ENCODE peak calls at places on chromosomes 3 and 15, in ten cellular contexts. Q is choroid plexus epithelial cell; L is T-helper 17 cell; I is hippocampal formation; M is naive thymus-derived CD8-positive, alpha-beta T cell; D is amygdala; K is mesendoderm; G is NCI-H2171 treated with DMSO at 0.1 percent for 48 hours; W is kidney glomerular epithelial cell; Y is stimulated activated CD4-positive, alpha-beta T cell treated with anti-CD3 and anti-CD28 coated beads, Interleukin-15, amount 100 ng/mL, for 24 hours. B is an unnamed sample.

GRCh38 chr3:67357610-67358458 is 296.6 kb downstream of the SUCLG2 start:
- DNase-seq in Q (peak), L (no peak), I (no peak), M (no peak), D (no peak), K (peak), G (peak), W (peak), Y (no peak), B (peak)

GRCh38 chr3:143529018-143529478 is 319.2 kb downstream of the SLC9A9 start:
- DNase-seq in Q (peak), L (no peak), I (no peak), M (peak), D (no peak), K (no peak), G (no peak), W (peak), Y (no peak), B (no peak)

GRCh38 chr15:26382416-26383086 is 390.3 kb downstream of the GABRB3 start:
- DNase-seq in Q (no peak), L (no peak), I (no peak), M (no peak), D (no peak), K (no peak), G (no peak), W (no peak), Y (no peak), B (no peak)

GRCh38 chr3:196186661-196187573 is 24.3 kb downstream of the ZDHHC19 start:
- DNase-seq in Q (no peak), L (no peak), I (peak), M (no peak), D (no peak), K (peak), G (peak), W (no peak), Y (no peak), B (no peak)

GRCh38 chr3:47413751-47414150 is 32.9 kb downstream of the PTPN23 start:
- DNase-seq in Q (no peak), L (no peak), I (peak), M (no peak), D (no peak), K (no peak), G (no peak), W (no peak), Y (no peak), B (no peak)

GRCh38 chr3:58388550-58389061 is 45.0 kb downstream of the PDHB start:
- DNase-seq in Q (peak), L (no peak), I (no peak), M (no peak), D (no peak), K (peak), G (peak), W (peak), Y (no peak), B (no peak)

GRCh38 chr3:51953445-51953844 is 1.7 kb upstream of the GPR62 start:
- DNase-seq in Q (peak), L (no peak), I (no peak), M (no peak), D (no peak), K (no peak), G (no peak), W (no peak), Y (no peak), B (no peak)

GRCh38 chr15:91561371-91562100 is 292.0 kb upstream of the SLCO3A1 start:
- DNase-seq in Q (peak), L (no peak), I (no peak), M (no peak), D (no peak), K (no peak), G (no peak), W (peak), Y (no peak), B (peak)

GRCh38 chr3:134708671-134709070 is 57.8 kb upstream of the KY start:
- DNase-seq in Q (no peak), L (no peak), I (no peak), M (no peak), D (no peak), K (no peak), G (no peak), W (no peak), Y (no peak), B (no peak)

GRCh38 chr3:135929670-135930069 is 35.9 kb upstream of the PPP2R3A start:
- DNase-seq in Q (peak), L (no peak), I (no peak), M (no peak), D (no peak), K (no peak), G (no peak), W (peak), Y (no peak), B (no peak)

GRCh38 chr3:38458796-38459498 is 5.3 kb downstream of the ACVR2B start:
- DNase-seq in Q (no peak), L (no peak), I (no peak), M (no peak), D (no peak), K (no peak), G (no peak), W (peak), Y (no peak), B (peak)